ENCODE peak calls at places on chromosomes 11 and 22, in four cellular contexts. D, F, J and Y are unnamed samples.

GRCh38 chr11:102177126-102177525 is 66.9 kb downstream of the YAP1 start:
- DNase-seq in D (no peak), J (no peak), F (no peak), Y (no peak)

GRCh38 chr22:49502126-49502826 is 325.4 kb downstream of the BRD1 start:
- DNase-seq in J (no peak), F (peak), D (no peak), Y (peak)

GRCh38 chr11:68125164-68125563 is 4.0 kb upstream of the CHKA start:
- DNase-seq in F (no peak), D (no peak), J (no peak), Y (no peak)

GRCh38 chr11:27291954-27292641 is 70.9 kb downstream of the CCDC34 start:
- DNase-seq in F (peak), J (no peak), D (no peak), Y (no peak)

GRCh38 chr11:62923634-62924411 is 2.7 kb upstream of the CHRM1 start:
- DNase-seq in J (peak), D (no peak), F (no peak), Y (no peak)

GRCh38 chr11:22703040-22703439 is 36.6 kb downstream of the GAS2 start:
- DNase-seq in J (peak), F (peak), D (peak), Y (peak)

GRCh38 chr22:49959782-49960158 is 802 bp upstream of the PIM3 start:
- DNase-seq in J (no peak), D (no peak), F (peak), Y (peak)

GRCh38 chr11:45665206-45665932 is at the start of gene CHST1:
- DNase-seq in D (peak), J (no peak), F (no peak), Y (no peak)

GRCh38 chr22:16961477-16962186 is 46.4 kb downstream of the GAB4 start:
- DNase-seq in J (no peak), F (no peak), D (no peak), Y (no peak)

GRCh38 chr11:95567685-95568084 is 221.9 kb downstream of the FAM76B start:
- DNase-seq in D (no peak), J (no peak), F (no peak), Y (no peak)

GRCh38 chr11:108027057-108027456 is 18.4 kb downstream of the CUL5 start:
- DNase-seq in D (peak), F (no peak), J (no peak), Y (no peak)

DNA sequence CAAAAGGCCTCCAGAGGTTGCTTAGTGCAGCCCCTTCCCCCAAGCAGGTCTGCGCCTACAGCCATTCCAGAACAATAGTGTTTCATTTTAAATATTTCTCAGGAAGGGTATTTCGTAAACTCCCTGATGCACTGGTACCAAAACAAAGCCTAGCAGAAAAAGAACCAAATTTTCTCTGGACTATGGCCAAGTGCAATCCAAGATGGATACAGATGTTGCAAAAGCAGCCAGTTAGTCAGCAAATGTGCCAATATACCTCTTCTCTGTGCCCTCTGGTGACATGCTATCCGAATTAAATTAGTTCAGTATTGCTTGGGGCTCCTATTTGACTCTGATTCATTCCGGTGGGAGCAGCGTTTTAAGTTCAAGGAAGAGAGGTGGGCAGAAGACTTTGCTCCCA is 247.8 kb downstream of the NTM start:
- DNase-seq in J (no peak), D (no peak), F (no peak), Y (no peak)
- TF ChIP-seq SMC3 in J (no peak), D (no peak), F (no peak), Y (no peak)

GRCh38 chr22:44540756-44541670 is 43.0 kb upstream of the RTL6 start:
- DNase-seq in F (no peak), J (no peak), D (no peak), Y (no peak)

GRCh38 chr22:44537016-44537936 is 39.2 kb upstream of the RTL6 start:
- DNase-seq in J (no peak), F (no peak), D (no peak), Y (no peak)

GRCh38 chr22:44539467-44540063 is 41.5 kb upstream of the RTL6 start:
- DNase-seq in D (no peak), F (no peak), J (no peak), Y (no peak)

GRCh38 chr22:44538071-44538470 is 40.0 kb upstream of the RTL6 start:
- DNase-seq in D (no peak), J (no peak), F (peak), Y (peak)

GRCh38 chr22:44538518-44539315 is 40.7 kb upstream of the RTL6 start:
- DNase-seq in J (no peak), D (no peak), F (no peak), Y (no peak)
- TF ChIP-seq POLR2AphosphoS2 in J (no peak), D (no peak), F (no peak), Y (no peak)

GRCh38 chr22:38735465-38736256 is 20.1 kb downstream of the SUN2 start:
- DNase-seq in D (no peak), F (no peak), J (no peak), Y (no peak)
- TF ChIP-seq EP300 in D (no peak), F (no peak), J (no peak), Y (no peak)

GRCh38 chr11:2467695-2468055 is 22.9 kb downstream of the KCNQ1 start:
- DNase-seq in J (no peak), F (no peak), D (no peak), Y (no peak)
- TF ChIP-seq SMC3 in J (no peak), F (no peak), D (no peak), Y (no peak)